ENCODE peak calls at places on chromosome 20, in five cellular contexts. O is T-cell; L is amniotic stem cell; N is stimulated activated CD4-positive, alpha-beta T cell treated with anti-CD3 and anti-CD28 coated beads, Interleukin-12 subunit alpha, Interleukin-12 subunit beta, amount 100 ng/mL, for 48 hours; E is GM03348. C is an unnamed sample.

GRCh38 chr20:478010-478948 is 15.9 kb upstream of the TBC1D20 start:
- DNase-seq in L (no peak), N (no peak), E (peak), O (no peak), C (no peak)

GRCh38 chr20:11850901-11851300 is 66.8 kb upstream of the BTBD3 start:
- DNase-seq in O (no peak), E (peak), N (no peak), L (no peak), C (no peak)

GRCh38 chr20:61120595-61121515 is 131.2 kb upstream of the CDH4 start:
- DNase-seq in L (no peak), E (peak), N (peak), O (no peak), C (peak)

GRCh38 chr20:31675828-31676533 is 38.3 kb downstream of the COX4I2 start:
- DNase-seq in O (peak), L (no peak), N (peak), E (no peak), C (peak)

GRCh38 chr20:48823960-48824497 is 3.8 kb downstream of the PREX1 start:
- DNase-seq in O (peak), N (peak), L (peak), E (peak), C (no peak)

GRCh38 chr20:61753196-61753942 is 312.3 kb downstream of the TAF4 start:
- DNase-seq in E (peak), L (no peak), N (no peak), O (no peak), C (peak)

GRCh38 chr20:4295226-4295625 is 279.9 kb upstream of the RNF24 start:
- DNase-seq in N (no peak), L (no peak), E (no peak), O (no peak), C (no peak)

GRCh38 chr20:7770578-7770977 is 169.7 kb downstream of the HAO1 start:
- DNase-seq in O (no peak), E (no peak), L (no peak), N (no peak), C (no peak)

GRCh38 chr20:13515796-13516533 is 122.8 kb downstream of the TASP1 start:
- DNase-seq in O (no peak), L (no peak), E (peak), N (no peak), C (no peak)

GRCh38 chr20:20894753-20895152 is 182.3 kb upstream of the RALGAPA2 start:
- DNase-seq in L (no peak), O (no peak), E (no peak), N (no peak), C (no peak)

GRCh38 chr20:36629719-36630340 is 16.2 kb downstream of the SLA2 start:
- DNase-seq in L (no peak), O (peak), E (no peak), N (no peak), C (no peak)

GRCh38 chr20:60062431-60063336 is 104.5 kb downstream of the CDH26 start:
- DNase-seq in N (no peak), L (peak), E (peak), O (no peak), C (no peak)

GRCh38 chr20:16664031-16664430 is 65.8 kb upstream of the SNRPB2 start:
- DNase-seq in N (no peak), L (no peak), E (no peak), O (no peak), C (no peak)

GRCh38 chr20:543369-544152 is at the start of gene CSNK2A1:
- DNase-seq in E (peak), O (peak), L (peak), N (peak), C (peak)

GRCh38 chr20:37686762-37687477 is 6.9 kb upstream of the CTNNBL1 start:
- DNase-seq in O (no peak), E (no peak), N (peak), L (no peak), C (no peak)

GRCh38 chr20:10111144-10111771 is 76.5 kb downstream of the ANKEF1 start:
- DNase-seq in O (no peak), N (no peak), L (no peak), E (no peak), C (no peak)

GRCh38 chr20:51600950-51601349 is 58.4 kb upstream of the NFATC2 start:
- DNase-seq in O (no peak), N (no peak), L (no peak), E (no peak), C (no peak)

GRCh38 chr20:50427740-50428462 is 82.3 kb upstream of the PTPN1 start:
- DNase-seq in N (no peak), O (no peak), E (no peak), L (no peak), C (no peak)

GRCh38 chr20:5160882-5161281 is 34.1 kb downstream of the CDS2 start:
- DNase-seq in E (no peak), O (no peak), L (no peak), N (no peak), C (no peak)

GRCh38 chr20:17631576-17632319 is 50.3 kb downstream of the RRBP1 start:
- DNase-seq in E (no peak), N (no peak), O (no peak), L (no peak), C (no peak)

GRCh38 chr20:36852187-36852586 is 23.8 kb upstream of the TLDC2 start:
- DNase-seq in E (peak), L (no peak), N (no peak), O (no peak), C (peak)

GRCh38 chr20:9344080-9344920 is 170.1 kb upstream of the LAMP5 start:
- DNase-seq in E (no peak), O (no peak), N (no peak), L (no peak), C (no peak)

GRCh38 chr20:44449864-44450263 is 25.8 kb upstream of the TTPAL start:
- DNase-seq in N (no peak), O (no peak), L (no peak), E (no peak), C (no peak)

GRCh38 chr20:38434770-38435554 is at the start of gene SNHG17:
- DNase-seq in O (peak), L (peak), E (peak), N (peak), C (peak)

GRCh38 chr20:48718914-48719578 is 108.8 kb downstream of the PREX1 start:
- DNase-seq in N (no peak), E (no peak), L (no peak), O (peak), C (no peak)

GRCh38 chr20:22684072-22684762 is 99.8 kb upstream of the FOXA2 start:
- DNase-seq in N (peak), O (no peak), E (peak), L (peak), C (peak)

GRCh38 chr20:35387334-35387733 is 24.4 kb downstream of the UQCC1 start:
- DNase-seq in O (no peak), E (peak), L (no peak), N (no peak), C (no peak)

GRCh38 chr20:63092660-63093215 is 86.0 kb upstream of the BHLHE23 start:
- DNase-seq in L (no peak), N (no peak), O (no peak), E (no peak), C (no peak)